ENCODE peak calls at places on chromosomes 7 and 10, in eight cellular contexts. One of them, this sample, is unnamed. For H3K4me1, the result is how much of the 10 kb centered on the place peaks cover.

GRCh38 chr7:68146970-68147369 is 1150.3 kb downstream of the TYW1 start:
- DNase-seq in breast epithelium: no peak
- DNase-seq in IMR-90: no peak
- DNase-seq in esophagus muscularis mucosa: no peak
- DNase-seq in A549: no peak
- DNase-seq in ovary: no peak
- DNase-seq in testis: no peak
- DNase-seq in gastrocnemius medialis: no peak
- DNase-seq in this sample: no peak

GRCh38 chr10:108848016-108848415 is 1075.3 kb downstream of the XPNPEP1 start:
- DNase-seq in ovary: no peak
- DNase-seq in gastrocnemius medialis: no peak
- DNase-seq in A549: no peak
- DNase-seq in testis: no peak
- DNase-seq in IMR-90: no peak
- DNase-seq in esophagus muscularis mucosa: no peak
- DNase-seq in breast epithelium: no peak
- DNase-seq in this sample: no peak

GRCh38 chr10:121518321-121518720 is 79.9 kb downstream of the FGFR2 start:
- DNase-seq in testis: no peak
- DNase-seq in breast epithelium: no peak
- DNase-seq in gastrocnemius medialis: no peak
- DNase-seq in A549: no peak
- DNase-seq in IMR-90: no peak
- DNase-seq in esophagus muscularis mucosa: no peak
- DNase-seq in ovary: no peak
- DNase-seq in this sample: no peak

GRCh38 chr7:80823066-80823465 is 95.8 kb downstream of the SEMA3C start:
- DNase-seq in esophagus muscularis mucosa: no peak
- DNase-seq in ovary: no peak
- DNase-seq in breast epithelium: no peak
- DNase-seq in testis: no peak
- DNase-seq in gastrocnemius medialis: no peak
- DNase-seq in IMR-90: no peak
- DNase-seq in A549: no peak
- DNase-seq in this sample: no peak

GRCh38 chr10:50740351-50740688 is 584 bp downstream of the ASAH2B start:
- DNase-seq in A549: peak
- DNase-seq in gastrocnemius medialis: no peak
- DNase-seq in testis: no peak
- DNase-seq in ovary: no peak
- DNase-seq in breast epithelium: no peak
- DNase-seq in esophagus muscularis mucosa: no peak
- DNase-seq in IMR-90: peak
- DNase-seq in this sample: no peak

GRCh38 chr7:24665564-24666294 is 91.5 kb downstream of the GSDME start:
- DNase-seq in ovary: peak
- DNase-seq in IMR-90: peak
- DNase-seq in gastrocnemius medialis: peak
- DNase-seq in esophagus muscularis mucosa: no peak
- DNase-seq in testis: peak
- DNase-seq in breast epithelium: no peak
- DNase-seq in A549: peak
- DNase-seq in this sample: no peak

GRCh38 chr7:91408388-91409154 is 144.3 kb downstream of the FZD1 start:
- DNase-seq in testis: no peak
- DNase-seq in esophagus muscularis mucosa: no peak
- DNase-seq in breast epithelium: no peak
- DNase-seq in A549: no peak
- DNase-seq in gastrocnemius medialis: no peak
- DNase-seq in ovary: no peak
- DNase-seq in IMR-90: no peak
- DNase-seq in this sample: no peak

GRCh38 chr7:131238260-131238940 is 89.3 kb upstream of the MKLN1 start:
- DNase-seq in IMR-90: peak
- DNase-seq in ovary: no peak
- DNase-seq in testis: no peak
- DNase-seq in breast epithelium: no peak
- DNase-seq in gastrocnemius medialis: no peak
- DNase-seq in A549: peak
- DNase-seq in esophagus muscularis mucosa: no peak
- DNase-seq in this sample: no peak

GRCh38 chr10:74822101-74822500 is 4.3 kb upstream of the KAT6B start:
- DNase-seq in IMR-90: peak
- DNase-seq in testis: no peak
- DNase-seq in ovary: no peak
- DNase-seq in gastrocnemius medialis: no peak
- DNase-seq in breast epithelium: no peak
- DNase-seq in esophagus muscularis mucosa: no peak
- DNase-seq in A549: no peak
- DNase-seq in this sample: no peak

GRCh38 chr10:8102708-8103401 is 48.4 kb downstream of the GATA3 start:
- DNase-seq in A549: no peak
- DNase-seq in testis: no peak
- DNase-seq in ovary: no peak
- DNase-seq in esophagus muscularis mucosa: no peak
- DNase-seq in IMR-90: no peak
- DNase-seq in gastrocnemius medialis: no peak
- DNase-seq in breast epithelium: no peak
- DNase-seq in this sample: no peak

GRCh38 chr10:80289451-80290287 is at the start of gene MAT1A:
- DNase-seq in IMR-90: peak
- DNase-seq in A549: no peak
- DNase-seq in testis: peak
- DNase-seq in breast epithelium: peak
- DNase-seq in gastrocnemius medialis: no peak
- DNase-seq in ovary: peak
- DNase-seq in esophagus muscularis mucosa: no peak
- DNase-seq in this sample: no peak

GRCh38 chr7:26686448-26686981 is 177.9 kb downstream of the SKAP2 start:
- DNase-seq in IMR-90: peak
- DNase-seq in testis: no peak
- DNase-seq in breast epithelium: no peak
- DNase-seq in ovary: peak
- DNase-seq in A549: no peak
- DNase-seq in esophagus muscularis mucosa: no peak
- DNase-seq in gastrocnemius medialis: no peak
- DNase-seq in this sample: no peak

GRCh38 chr10:132517951-132518521 is 19.6 kb upstream of the INPP5A start:
- DNase-seq in ovary: no peak
- DNase-seq in breast epithelium: no peak
- DNase-seq in IMR-90: no peak
- DNase-seq in A549: no peak
- DNase-seq in testis: no peak
- DNase-seq in gastrocnemius medialis: no peak
- DNase-seq in esophagus muscularis mucosa: no peak
- DNase-seq in this sample: peak

GRCh38 chr7:104536956-104537355 is 208.6 kb downstream of the LHFPL3 start:
- DNase-seq in A549: no peak
- DNase-seq in testis: no peak
- DNase-seq in esophagus muscularis mucosa: no peak
- DNase-seq in breast epithelium: no peak
- DNase-seq in IMR-90: no peak
- DNase-seq in ovary: no peak
- DNase-seq in gastrocnemius medialis: no peak
- DNase-seq in this sample: no peak

GRCh38 chr7:104530243-104530642 is 201.8 kb downstream of the LHFPL3 start:
- DNase-seq in testis: no peak
- DNase-seq in gastrocnemius medialis: no peak
- DNase-seq in esophagus muscularis mucosa: peak
- DNase-seq in breast epithelium: no peak
- DNase-seq in A549: no peak
- DNase-seq in IMR-90: no peak
- DNase-seq in ovary: no peak
- DNase-seq in this sample: no peak

GRCh38 chr7:104534149-104534548 is 205.7 kb downstream of the LHFPL3 start:
- DNase-seq in ovary: no peak
- DNase-seq in breast epithelium: no peak
- DNase-seq in IMR-90: no peak
- DNase-seq in A549: no peak
- DNase-seq in testis: no peak
- DNase-seq in esophagus muscularis mucosa: peak
- DNase-seq in gastrocnemius medialis: no peak
- DNase-seq in this sample: no peak

GRCh38 chr7:104538152-104538551 is 209.7 kb downstream of the LHFPL3 start:
- DNase-seq in breast epithelium: no peak
- DNase-seq in esophagus muscularis mucosa: no peak
- DNase-seq in A549: no peak
- DNase-seq in IMR-90: no peak
- DNase-seq in testis: no peak
- DNase-seq in gastrocnemius medialis: no peak
- DNase-seq in ovary: no peak
- DNase-seq in this sample: no peak

DNA sequence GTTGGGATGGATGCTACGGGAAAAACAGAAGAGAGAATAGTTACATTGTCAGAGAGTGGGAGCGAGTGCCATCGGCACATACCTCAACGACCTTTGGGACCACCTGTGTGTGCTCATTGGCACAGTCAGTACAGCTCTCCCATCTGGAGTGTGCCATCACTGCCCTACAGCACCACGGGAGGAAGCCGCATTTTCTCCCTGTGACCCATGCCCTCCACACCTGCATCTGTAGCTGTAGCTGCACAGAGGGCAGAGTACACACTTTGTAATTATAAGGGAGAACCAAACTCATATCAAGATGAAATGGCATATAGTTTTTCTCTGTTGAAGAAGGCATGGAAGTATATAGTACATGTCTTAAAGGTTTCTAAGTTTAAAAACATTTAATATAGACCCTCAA is 207.4 kb downstream of the LHFPL3 start:
- DNase-seq in gastrocnemius medialis: no peak
- DNase-seq in ovary: no peak
- DNase-seq in IMR-90: no peak
- DNase-seq in A549: no peak
- DNase-seq in testis: no peak
- DNase-seq in esophagus muscularis mucosa: no peak
- DNase-seq in breast epithelium: no peak
- DNase-seq in this sample: no peak
- H3K4me1 ChIP-seq in gastrocnemius medialis: under half
- H3K4me1 ChIP-seq in ovary: under half
- H3K4me1 ChIP-seq in IMR-90: under half
- H3K4me1 ChIP-seq in A549: under half
- H3K4me1 ChIP-seq in testis: under half
- H3K4me1 ChIP-seq in esophagus muscularis mucosa: under half
- H3K4me1 ChIP-seq in breast epithelium: under half
- H3K4me1 ChIP-seq in this sample: under half

GRCh38 chr10:62002753-62003152 is 101.3 kb downstream of the ARID5B start:
- DNase-seq in IMR-90: no peak
- DNase-seq in gastrocnemius medialis: no peak
- DNase-seq in A549: no peak
- DNase-seq in testis: no peak
- DNase-seq in breast epithelium: no peak
- DNase-seq in ovary: no peak
- DNase-seq in esophagus muscularis mucosa: no peak
- DNase-seq in this sample: no peak

GRCh38 chr10:61998937-61999336 is 97.4 kb downstream of the ARID5B start:
- DNase-seq in testis: no peak
- DNase-seq in ovary: no peak
- DNase-seq in A549: no peak
- DNase-seq in gastrocnemius medialis: no peak
- DNase-seq in breast epithelium: no peak
- DNase-seq in IMR-90: no peak
- DNase-seq in esophagus muscularis mucosa: no peak
- DNase-seq in this sample: no peak

GRCh38 chr10:62000037-62000603 is 98.6 kb downstream of the ARID5B start:
- DNase-seq in esophagus muscularis mucosa: no peak
- DNase-seq in gastrocnemius medialis: no peak
- DNase-seq in ovary: no peak
- DNase-seq in A549: no peak
- DNase-seq in IMR-90: no peak
- DNase-seq in breast epithelium: no peak
- DNase-seq in testis: no peak
- DNase-seq in this sample: no peak

GRCh38 chr10:62005281-62005680 is 103.8 kb downstream of the ARID5B start:
- DNase-seq in breast epithelium: no peak
- DNase-seq in IMR-90: peak
- DNase-seq in esophagus muscularis mucosa: no peak
- DNase-seq in A549: no peak
- DNase-seq in ovary: no peak
- DNase-seq in testis: no peak
- DNase-seq in gastrocnemius medialis: no peak
- DNase-seq in this sample: no peak

GRCh38 chr10:62001898-62002297 is 100.4 kb downstream of the ARID5B start:
- DNase-seq in esophagus muscularis mucosa: no peak
- DNase-seq in IMR-90: no peak
- DNase-seq in A549: no peak
- DNase-seq in gastrocnemius medialis: no peak
- DNase-seq in breast epithelium: no peak
- DNase-seq in ovary: no peak
- DNase-seq in testis: no peak
- DNase-seq in this sample: no peak
- H3K27ac ChIP-seq in esophagus muscularis mucosa: no peak
- H3K27ac ChIP-seq in IMR-90: no peak
- H3K27ac ChIP-seq in A549: no peak
- H3K27ac ChIP-seq in gastrocnemius medialis: no peak
- H3K27ac ChIP-seq in breast epithelium: no peak
- H3K27ac ChIP-seq in ovary: no peak
- H3K27ac ChIP-seq in testis: no peak
- H3K27ac ChIP-seq in this sample: no peak

GRCh38 chr10:85857305-85857704 is 509.3 kb downstream of the GRID1 start:
- DNase-seq in esophagus muscularis mucosa: no peak
- DNase-seq in breast epithelium: no peak
- DNase-seq in testis: no peak
- DNase-seq in ovary: no peak
- DNase-seq in A549: no peak
- DNase-seq in gastrocnemius medialis: no peak
- DNase-seq in IMR-90: no peak
- DNase-seq in this sample: no peak
- TF ChIP-seq POLR2A in esophagus muscularis mucosa: no peak
- TF ChIP-seq POLR2A in breast epithelium: no peak
- TF ChIP-seq POLR2A in testis: no peak
- TF ChIP-seq POLR2A in ovary: no peak
- TF ChIP-seq POLR2A in A549: no peak
- TF ChIP-seq POLR2A in gastrocnemius medialis: no peak
- TF ChIP-seq POLR2A in IMR-90: no peak
- TF ChIP-seq POLR2A in this sample: no peak

DNA sequence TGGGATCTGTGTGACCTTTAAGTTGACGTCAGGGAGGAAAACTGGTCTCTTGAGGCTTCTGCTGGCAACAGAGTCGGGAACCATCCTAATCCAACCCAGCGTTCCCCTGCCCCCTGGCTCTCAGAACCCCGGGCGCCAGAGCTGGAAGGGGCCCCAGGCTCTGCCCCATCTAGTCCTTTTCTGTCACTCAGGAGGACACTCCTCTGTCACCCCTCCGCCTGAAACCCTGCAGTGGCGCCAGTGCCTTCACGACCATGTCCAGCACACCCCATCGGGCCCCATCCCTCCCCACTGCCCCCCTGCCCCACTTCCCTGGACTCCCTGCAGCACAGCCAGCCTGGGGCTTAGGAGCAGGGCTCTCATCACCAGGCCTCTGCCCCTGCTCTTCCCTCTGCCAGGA is 39.1 kb downstream of the COL13A1 start:
- DNase-seq in gastrocnemius medialis: no peak
- DNase-seq in IMR-90: no peak
- DNase-seq in breast epithelium: no peak
- DNase-seq in testis: no peak
- DNase-seq in esophagus muscularis mucosa: no peak
- DNase-seq in ovary: no peak
- DNase-seq in A549: no peak
- DNase-seq in this sample: no peak
- H3K4me1 ChIP-seq in gastrocnemius medialis: under half
- H3K4me1 ChIP-seq in IMR-90: half or more
- H3K4me1 ChIP-seq in breast epithelium: under half
- H3K4me1 ChIP-seq in testis: under half
- H3K4me1 ChIP-seq in esophagus muscularis mucosa: half or more
- H3K4me1 ChIP-seq in ovary: under half
- H3K4me1 ChIP-seq in A549: under half
- H3K4me1 ChIP-seq in this sample: under half

GRCh38 chr10:79203833-79204232 is 135.1 kb downstream of the ZMIZ1 start:
- DNase-seq in esophagus muscularis mucosa: no peak
- DNase-seq in ovary: no peak
- DNase-seq in gastrocnemius medialis: no peak
- DNase-seq in breast epithelium: no peak
- DNase-seq in testis: no peak
- DNase-seq in IMR-90: no peak
- DNase-seq in A549: no peak
- DNase-seq in this sample: no peak
- H3K27ac ChIP-seq in esophagus muscularis mucosa: no peak
- H3K27ac ChIP-seq in ovary: no peak
- H3K27ac ChIP-seq in gastrocnemius medialis: no peak
- H3K27ac ChIP-seq in breast epithelium: no peak
- H3K27ac ChIP-seq in testis: no peak
- H3K27ac ChIP-seq in IMR-90: no peak
- H3K27ac ChIP-seq in A549: no peak
- H3K27ac ChIP-seq in this sample: no peak

This sample was measured in heart left ventricle.